ENCODE peak calls at places on chromosome 6, in five cellular contexts. One of them, this sample, is unnamed.

GRCh38 chr6:3195695-3196497 is 31.6 kb downstream of the TUBB2B start:
- DNase-seq in IMR-90: no peak
- DNase-seq in tibial artery: no peak
- DNase-seq in neural progenitor cell: peak
- DNase-seq in bronchial epithelial cell: no peak
- DNase-seq in this sample: peak

GRCh38 chr6:44067073-44067759 is 60.0 kb downstream of the MRPL14 start:
- DNase-seq in IMR-90: peak
- DNase-seq in tibial artery: no peak
- DNase-seq in neural progenitor cell: no peak
- DNase-seq in bronchial epithelial cell: no peak
- DNase-seq in this sample: no peak

GRCh38 chr6:43951756-43952675 is 175.2 kb downstream of the MRPL14 start:
- DNase-seq in IMR-90: no peak
- DNase-seq in tibial artery: no peak
- DNase-seq in neural progenitor cell: no peak
- DNase-seq in bronchial epithelial cell: no peak
- DNase-seq in this sample: no peak

GRCh38 chr6:75643173-75643572 is 41.5 kb downstream of the SENP6 start:
- DNase-seq in IMR-90: peak
- DNase-seq in tibial artery: no peak
- DNase-seq in neural progenitor cell: no peak
- DNase-seq in bronchial epithelial cell: no peak
- DNase-seq in this sample: no peak

GRCh38 chr6:5532941-5533340 is 271.6 kb downstream of the FARS2 start:
- DNase-seq in IMR-90: no peak
- DNase-seq in tibial artery: no peak
- DNase-seq in neural progenitor cell: no peak
- DNase-seq in bronchial epithelial cell: no peak
- DNase-seq in this sample: no peak

GRCh38 chr6:35948725-35949124 is 27.8 kb upstream of the SRPK1 start:
- DNase-seq in IMR-90: peak
- DNase-seq in tibial artery: no peak
- DNase-seq in neural progenitor cell: peak
- DNase-seq in bronchial epithelial cell: peak
- DNase-seq in this sample: peak

GRCh38 chr6:12232339-12232738 is 57.8 kb upstream of the EDN1 start:
- DNase-seq in IMR-90: peak
- DNase-seq in tibial artery: no peak
- DNase-seq in neural progenitor cell: no peak
- DNase-seq in bronchial epithelial cell: no peak
- DNase-seq in this sample: no peak

GRCh38 chr6:158324136-158324535 is 11.9 kb downstream of the TULP4 start:
- DNase-seq in IMR-90: peak
- DNase-seq in tibial artery: no peak
- DNase-seq in neural progenitor cell: no peak
- DNase-seq in bronchial epithelial cell: no peak
- DNase-seq in this sample: no peak

GRCh38 chr6:136666041-136666440 is 115.8 kb upstream of the MAP7 start:
- DNase-seq in IMR-90: no peak
- DNase-seq in tibial artery: no peak
- DNase-seq in neural progenitor cell: no peak
- DNase-seq in bronchial epithelial cell: no peak
- DNase-seq in this sample: no peak

GRCh38 chr6:170455335-170455979 is 97.7 kb downstream of the PSMB1 start:
- DNase-seq in IMR-90: no peak
- DNase-seq in tibial artery: no peak
- DNase-seq in neural progenitor cell: no peak
- DNase-seq in bronchial epithelial cell: no peak
- DNase-seq in this sample: no peak

GRCh38 chr6:160978141-160978926 is 13.2 kb upstream of the MAP3K4 start:
- DNase-seq in IMR-90: peak
- DNase-seq in tibial artery: no peak
- DNase-seq in neural progenitor cell: no peak
- DNase-seq in bronchial epithelial cell: peak
- DNase-seq in this sample: no peak

GRCh38 chr6:41498968-41499599 is 47.1 kb upstream of the FOXP4 start:
- DNase-seq in IMR-90: no peak
- DNase-seq in tibial artery: no peak
- DNase-seq in neural progenitor cell: no peak
- DNase-seq in bronchial epithelial cell: no peak
- DNase-seq in this sample: no peak

GRCh38 chr6:113629940-113630339 is 227.2 kb upstream of the MARCKS start:
- DNase-seq in IMR-90: no peak
- DNase-seq in tibial artery: no peak
- DNase-seq in neural progenitor cell: no peak
- DNase-seq in bronchial epithelial cell: no peak
- DNase-seq in this sample: peak

GRCh38 chr6:708237-708598 is 15.3 kb upstream of the EXOC2 start:
- DNase-seq in IMR-90: no peak
- DNase-seq in tibial artery: no peak
- DNase-seq in neural progenitor cell: no peak
- DNase-seq in bronchial epithelial cell: no peak
- DNase-seq in this sample: no peak

GRCh38 chr6:44722736-44723135 is 335.2 kb downstream of the CDC5L start:
- DNase-seq in IMR-90: no peak
- DNase-seq in tibial artery: no peak
- DNase-seq in neural progenitor cell: no peak
- DNase-seq in bronchial epithelial cell: no peak
- DNase-seq in this sample: no peak

GRCh38 chr6:161463061-161463460 is 189.2 kb upstream of the AGPAT4 start:
- DNase-seq in IMR-90: no peak
- DNase-seq in tibial artery: no peak
- DNase-seq in neural progenitor cell: no peak
- DNase-seq in bronchial epithelial cell: no peak
- DNase-seq in this sample: no peak

GRCh38 chr6:35663447-35664235 is 25.1 kb downstream of the FKBP5 start:
- DNase-seq in IMR-90: peak
- DNase-seq in tibial artery: no peak
- DNase-seq in neural progenitor cell: peak
- DNase-seq in bronchial epithelial cell: peak
- DNase-seq in this sample: no peak

GRCh38 chr6:168318090-168318489 is 1.5 kb downstream of the DACT2 start:
- DNase-seq in IMR-90: no peak
- DNase-seq in tibial artery: no peak
- DNase-seq in neural progenitor cell: no peak
- DNase-seq in bronchial epithelial cell: no peak
- DNase-seq in this sample: no peak

GRCh38 chr6:54198134-54198533 is 86.9 kb downstream of the MLIP start:
- DNase-seq in IMR-90: no peak
- DNase-seq in tibial artery: no peak
- DNase-seq in neural progenitor cell: no peak
- DNase-seq in bronchial epithelial cell: peak
- DNase-seq in this sample: no peak

GRCh38 chr6:14858808-14859207 is 387.1 kb upstream of the JARID2 start:
- DNase-seq in IMR-90: no peak
- DNase-seq in tibial artery: no peak
- DNase-seq in neural progenitor cell: no peak
- DNase-seq in bronchial epithelial cell: no peak
- DNase-seq in this sample: no peak

GRCh38 chr6:156935000-156935399 is 157.8 kb downstream of the ARID1B start:
- DNase-seq in IMR-90: no peak
- DNase-seq in tibial artery: no peak
- DNase-seq in neural progenitor cell: no peak
- DNase-seq in bronchial epithelial cell: no peak
- DNase-seq in this sample: no peak

GRCh38 chr6:156934054-156934424 is 156.9 kb downstream of the ARID1B start:
- DNase-seq in IMR-90: no peak
- DNase-seq in tibial artery: no peak
- DNase-seq in neural progenitor cell: no peak
- DNase-seq in bronchial epithelial cell: peak
- DNase-seq in this sample: no peak

GRCh38 chr6:156928972-156929371 is 151.8 kb downstream of the ARID1B start:
- DNase-seq in IMR-90: no peak
- DNase-seq in tibial artery: no peak
- DNase-seq in neural progenitor cell: no peak
- DNase-seq in bronchial epithelial cell: no peak
- DNase-seq in this sample: no peak

GRCh38 chr6:156931283-156931682 is 154.1 kb downstream of the ARID1B start:
- DNase-seq in IMR-90: no peak
- DNase-seq in tibial artery: no peak
- DNase-seq in neural progenitor cell: no peak
- DNase-seq in bronchial epithelial cell: no peak
- DNase-seq in this sample: no peak

DNA sequence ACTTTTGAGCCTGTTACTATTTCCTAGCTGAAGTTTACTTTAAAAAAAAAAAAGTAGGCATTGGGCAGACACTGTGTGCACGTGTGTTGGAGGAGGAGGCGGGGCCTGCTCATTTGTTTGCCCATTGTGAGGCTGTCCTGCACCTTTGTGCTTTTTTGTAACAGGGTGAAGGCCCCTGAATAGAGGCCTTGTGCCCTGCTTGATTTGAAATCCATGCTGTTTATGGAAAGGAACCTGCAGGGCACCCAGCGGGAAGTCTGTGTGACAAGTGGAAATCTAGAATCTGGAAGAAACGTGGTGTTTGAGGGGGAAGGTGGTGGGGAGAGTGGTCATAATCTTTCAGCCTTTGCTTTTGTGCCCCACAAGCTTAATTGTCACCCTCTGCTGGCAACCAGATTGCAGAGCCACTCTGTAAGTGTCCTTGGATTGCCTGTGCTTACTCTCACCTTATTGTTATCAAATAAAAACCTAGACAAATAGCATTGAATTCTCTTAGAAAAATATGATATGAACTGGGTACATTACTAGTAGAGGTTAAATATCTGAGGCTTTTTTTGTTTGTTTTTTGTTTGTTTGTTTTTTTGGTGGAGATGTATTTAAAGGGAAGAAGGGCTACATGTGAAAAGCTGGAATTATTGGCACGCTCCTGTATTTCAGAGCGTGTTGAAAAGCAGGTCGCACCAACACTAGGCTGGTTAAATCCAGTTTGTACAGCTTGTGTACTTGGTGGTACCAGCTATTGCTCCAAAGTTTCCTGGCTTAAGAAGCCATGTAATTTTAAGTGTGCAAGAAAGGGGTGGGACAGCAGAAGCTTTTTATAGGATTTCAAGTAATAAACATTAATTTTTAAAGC is 156.2 kb downstream of the ARID1B start:
- DNase-seq in IMR-90: no peak
- DNase-seq in tibial artery: no peak
- DNase-seq in neural progenitor cell: peak
- DNase-seq in bronchial epithelial cell: peak
- DNase-seq in this sample: no peak
- TF ChIP-seq CTCF in IMR-90: no peak
- TF ChIP-seq CTCF in tibial artery: no peak
- TF ChIP-seq CTCF in neural progenitor cell: peak
- TF ChIP-seq CTCF in bronchial epithelial cell: no peak
- TF ChIP-seq CTCF in this sample: no peak

DNA sequence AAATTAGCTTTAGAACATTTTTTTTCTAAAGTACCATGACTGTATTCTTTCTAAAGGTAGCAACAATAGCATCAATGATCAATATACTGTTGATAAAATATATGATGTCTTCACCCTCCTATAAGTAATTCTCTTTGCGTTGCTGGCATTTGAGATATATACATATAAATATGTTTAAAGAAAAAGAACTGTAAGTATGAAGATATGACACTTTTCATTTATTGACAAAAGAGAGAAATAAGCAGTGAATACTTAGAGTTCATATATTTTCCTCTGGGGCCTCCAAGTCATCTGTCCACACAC is 49.4 kb upstream of the SCGN start:
- DNase-seq in IMR-90: no peak
- DNase-seq in tibial artery: no peak
- DNase-seq in neural progenitor cell: no peak
- DNase-seq in bronchial epithelial cell: no peak
- DNase-seq in this sample: no peak
- TF ChIP-seq CTCF in IMR-90: no peak
- TF ChIP-seq CTCF in tibial artery: no peak
- TF ChIP-seq CTCF in neural progenitor cell: peak
- TF ChIP-seq CTCF in bronchial epithelial cell: no peak
- TF ChIP-seq CTCF in this sample: no peak

GRCh38 chr6:31478186-31478950 is 19.6 kb upstream of the MICB start:
- DNase-seq in IMR-90: no peak
- DNase-seq in tibial artery: no peak
- DNase-seq in neural progenitor cell: no peak
- DNase-seq in bronchial epithelial cell: no peak
- DNase-seq in this sample: no peak

GRCh38 chr6:31477521-31477920 is 20.4 kb upstream of the MICB start:
- DNase-seq in IMR-90: no peak
- DNase-seq in tibial artery: no peak
- DNase-seq in neural progenitor cell: no peak
- DNase-seq in bronchial epithelial cell: no peak
- DNase-seq in this sample: no peak

GRCh38 chr6:31474871-31475286 is 23.1 kb upstream of the MICB start:
- DNase-seq in IMR-90: no peak
- DNase-seq in tibial artery: no peak
- DNase-seq in neural progenitor cell: peak
- DNase-seq in bronchial epithelial cell: no peak
- DNase-seq in this sample: no peak

GRCh38 chr6:31473780-31474725 is 23.9 kb upstream of the MICB start:
- DNase-seq in IMR-90: peak
- DNase-seq in tibial artery: no peak
- DNase-seq in neural progenitor cell: no peak
- DNase-seq in bronchial epithelial cell: peak
- DNase-seq in this sample: no peak

GRCh38 chr6:31476515-31477139 is 21.3 kb upstream of the MICB start:
- DNase-seq in IMR-90: no peak
- DNase-seq in tibial artery: no peak
- DNase-seq in neural progenitor cell: no peak
- DNase-seq in bronchial epithelial cell: no peak
- DNase-seq in this sample: no peak
- TF ChIP-seq CTCF in IMR-90: no peak
- TF ChIP-seq CTCF in tibial artery: no peak
- TF ChIP-seq CTCF in neural progenitor cell: no peak
- TF ChIP-seq CTCF in bronchial epithelial cell: no peak
- TF ChIP-seq CTCF in this sample: no peak

GRCh38 chr6:167116838-167117228 is 6.1 kb upstream of the CCR6 start:
- DNase-seq in IMR-90: no peak
- DNase-seq in tibial artery: no peak
- DNase-seq in neural progenitor cell: no peak
- DNase-seq in bronchial epithelial cell: no peak
- DNase-seq in this sample: no peak

GRCh38 chr6:167116109-167116837 is 6.6 kb upstream of the CCR6 start:
- DNase-seq in IMR-90: no peak
- DNase-seq in tibial artery: no peak
- DNase-seq in neural progenitor cell: no peak
- DNase-seq in bronchial epithelial cell: no peak
- DNase-seq in this sample: no peak

GRCh38 chr6:167113935-167114910 is 8.7 kb upstream of the CCR6 start:
- DNase-seq in IMR-90: no peak
- DNase-seq in tibial artery: no peak
- DNase-seq in neural progenitor cell: no peak
- DNase-seq in bronchial epithelial cell: no peak
- DNase-seq in this sample: no peak

GRCh38 chr6:167113047-167113446 is 9.8 kb upstream of the CCR6 start:
- DNase-seq in IMR-90: no peak
- DNase-seq in tibial artery: no peak
- DNase-seq in neural progenitor cell: no peak
- DNase-seq in bronchial epithelial cell: no peak
- DNase-seq in this sample: no peak

DNA sequence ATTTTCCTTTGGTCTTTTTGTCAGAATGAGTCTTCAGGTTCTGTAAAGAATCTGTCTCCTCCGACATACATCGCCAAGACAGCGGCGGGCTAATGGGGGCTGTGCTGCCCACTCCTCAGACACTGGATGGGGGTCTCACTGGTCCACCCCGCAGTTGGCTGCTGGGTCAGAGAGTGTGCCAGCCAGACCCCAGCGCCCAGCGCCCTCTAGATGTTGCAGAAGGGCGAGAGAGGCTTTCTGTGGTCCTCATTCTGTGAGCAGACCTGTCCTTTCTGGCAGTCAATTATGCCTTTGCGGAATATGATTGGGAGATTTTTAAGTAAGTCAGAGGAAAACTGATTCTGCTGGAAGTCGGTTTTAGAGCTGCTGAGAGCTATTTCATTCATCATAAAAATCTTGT is 7.8 kb upstream of the CCR6 start:
- DNase-seq in IMR-90: no peak
- DNase-seq in tibial artery: no peak
- DNase-seq in neural progenitor cell: no peak
- DNase-seq in bronchial epithelial cell: no peak
- DNase-seq in this sample: no peak
- TF ChIP-seq CTCF in IMR-90: no peak
- TF ChIP-seq CTCF in tibial artery: no peak
- TF ChIP-seq CTCF in neural progenitor cell: peak
- TF ChIP-seq CTCF in bronchial epithelial cell: no peak
- TF ChIP-seq CTCF in this sample: no peak